ENCODE peak calls at places on chromosome 19, in four cellular contexts. H is lower lobe of right lung, T is progenitor cell of endocrine pancreas, Z is IMR-90. J is an unnamed sample.

GRCh38 chr19:16030964-16031871 is 45.1 kb upstream of the TPM4 start:
- DNase-seq in Z (no peak), H (no peak), T (no peak), J (no peak)

GRCh38 chr19:2048959-2049740 is 1.9 kb downstream of the MKNK2 start:
- DNase-seq in Z (no peak), H (peak; percentile 45), T (no peak), J (no peak)

GRCh38 chr19:5125376-5125775 is 156.5 kb downstream of the KDM4B start:
- DNase-seq in Z (no peak), H (no peak), T (no peak), J (no peak)

GRCh38 chr19:19206938-19207337 is 3.7 kb upstream of the NR2C2AP start:
- DNase-seq in Z (no peak), H (no peak), T (no peak), J (no peak)

GRCh38 chr19:5407356-5407755 is 47.9 kb upstream of the ZNRF4 start:
- DNase-seq in T (no peak), Z (peak; percentile 17), H (no peak), J (no peak)

GRCh38 chr19:20179946-20180345 is 12.9 kb downstream of the ZNF486 start:
- DNase-seq in T (no peak), Z (no peak), H (no peak), J (no peak)

GRCh38 chr19:9309974-9310446 is 372 bp upstream of the ZNF699 start:
- DNase-seq in T (peak; percentile 76), Z (peak; percentile 84), H (peak; percentile 94), J (peak; percentile 90)

GRCh38 chr19:3699071-3699740 is 1.1 kb downstream of the PIP5K1C start:
- DNase-seq in H (peak; percentile 74), T (no peak), Z (peak; percentile 34), J (peak; percentile 79)

GRCh38 chr19:46890423-46891170 is 29.8 kb downstream of the ARHGAP35 start:
- DNase-seq in T (no peak), H (no peak), Z (peak; percentile 92), J (no peak)

GRCh38 chr19:23769691-23770468 is 11.2 kb upstream of the ZNF681 start:
- DNase-seq in Z (no peak), H (no peak), T (no peak), J (no peak)

GRCh38 chr19:19677579-19677978 is 8.9 kb downstream of the ZNF101 start:
- DNase-seq in Z (no peak), T (no peak), H (no peak), J (no peak)

GRCh38 chr19:43767316-43767715 is 12.6 kb upstream of the SMG9 start:
- DNase-seq in Z (no peak), T (no peak), H (no peak), J (no peak)

GRCh38 chr19:1262687-1263123 is 6.4 kb upstream of the CIRBP start:
- DNase-seq in H (no peak), Z (no peak), T (no peak), J (no peak)

GRCh38 chr19:19747357-19748220 is 14.7 kb upstream of the ZNF14 start:
- DNase-seq in H (no peak), Z (no peak), T (no peak), J (no peak)

GRCh38 chr19:51131780-51132680 is 7.3 kb downstream of the SIGLEC9 start:
- DNase-seq in T (no peak), H (peak; percentile 77), Z (peak; percentile 38), J (peak; percentile 76)
- TF ChIP-seq CTCF in T (no peak), H (no peak), Z (no peak), J (peak; percentile 34)

DNA sequence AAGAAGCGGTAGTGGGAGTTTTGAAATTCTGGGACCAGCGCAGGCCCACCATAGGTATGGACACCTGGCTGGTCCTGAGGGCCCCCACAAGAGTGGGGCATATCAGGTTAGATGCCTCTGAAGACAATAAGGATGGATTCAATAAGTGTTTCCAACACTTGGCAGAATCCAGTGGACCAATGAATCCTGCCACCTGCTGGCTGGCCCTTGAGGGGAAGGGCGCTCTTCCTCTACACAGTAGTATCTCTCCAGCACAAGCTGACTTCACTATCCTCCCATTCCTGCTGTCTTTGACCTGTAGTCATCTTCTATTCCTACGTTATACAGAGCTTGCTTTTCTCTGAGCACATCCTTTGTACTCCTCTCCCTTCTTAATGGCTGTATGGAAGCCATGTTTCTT is 199.7 kb upstream of the TSHZ3 start:
- DNase-seq in Z (peak; percentile 44), T (no peak), H (no peak), J (no peak)
- TF ChIP-seq CTCF in Z (peak; percentile 65), T (peak; percentile 56), H (peak; percentile 33), J (no peak)

DNA sequence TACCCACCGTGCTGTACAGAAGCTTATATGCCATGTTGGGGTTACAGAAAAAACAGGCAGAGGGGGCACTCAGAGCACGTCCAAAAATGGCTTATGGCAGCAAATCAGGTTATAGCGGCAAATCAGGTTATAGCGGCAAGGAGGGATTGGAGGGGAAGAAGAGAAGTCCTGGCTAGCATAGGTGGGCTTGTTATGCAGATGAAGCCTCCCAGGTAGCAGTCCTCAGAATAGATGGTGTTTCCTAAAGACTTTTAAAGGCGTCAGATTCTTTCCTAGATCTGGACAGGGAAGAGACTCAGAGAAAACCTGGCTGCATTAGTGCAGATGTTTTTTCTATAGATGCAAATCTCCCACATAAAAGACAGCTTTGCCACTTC is 19.8 kb upstream of the PLEKHF1 start:
- DNase-seq in T (no peak), H (no peak), Z (no peak), J (no peak)
- TF ChIP-seq CTCF in T (no peak), H (no peak), Z (no peak), J (no peak)

GRCh38 chr19:45687599-45687998 is 4.2 kb downstream of the SNRPD2 start:
- DNase-seq in H (no peak), Z (no peak), T (no peak), J (no peak)
- TF ChIP-seq CTCF in H (no peak), Z (no peak), T (no peak), J (no peak)

DNA sequence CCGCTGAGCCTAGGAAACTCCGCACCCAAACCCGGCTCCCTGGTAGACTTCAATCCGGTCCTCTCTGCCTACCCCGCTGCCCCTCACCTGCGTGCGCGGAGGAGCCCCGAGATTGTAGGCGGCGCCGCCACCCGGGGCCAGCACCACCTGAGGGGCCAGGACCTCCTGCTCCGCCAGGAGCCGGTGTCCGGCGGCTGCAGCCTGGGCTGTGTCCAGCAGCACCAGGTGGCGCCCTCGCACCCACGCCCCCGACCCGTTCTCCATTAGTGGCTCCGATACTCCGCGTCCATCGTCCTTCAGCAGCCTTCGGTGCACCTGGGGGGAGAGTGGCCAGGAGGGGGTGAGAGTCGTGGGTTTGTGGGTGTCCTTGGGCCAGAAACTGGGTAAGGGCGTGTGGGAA is 18.5 kb downstream of the MAN2B1 start:
- DNase-seq in T (no peak), H (no peak), Z (no peak), J (no peak)
- TF ChIP-seq CTCF in T (no peak), H (peak; percentile 15), Z (no peak), J (peak; percentile 29)

DNA sequence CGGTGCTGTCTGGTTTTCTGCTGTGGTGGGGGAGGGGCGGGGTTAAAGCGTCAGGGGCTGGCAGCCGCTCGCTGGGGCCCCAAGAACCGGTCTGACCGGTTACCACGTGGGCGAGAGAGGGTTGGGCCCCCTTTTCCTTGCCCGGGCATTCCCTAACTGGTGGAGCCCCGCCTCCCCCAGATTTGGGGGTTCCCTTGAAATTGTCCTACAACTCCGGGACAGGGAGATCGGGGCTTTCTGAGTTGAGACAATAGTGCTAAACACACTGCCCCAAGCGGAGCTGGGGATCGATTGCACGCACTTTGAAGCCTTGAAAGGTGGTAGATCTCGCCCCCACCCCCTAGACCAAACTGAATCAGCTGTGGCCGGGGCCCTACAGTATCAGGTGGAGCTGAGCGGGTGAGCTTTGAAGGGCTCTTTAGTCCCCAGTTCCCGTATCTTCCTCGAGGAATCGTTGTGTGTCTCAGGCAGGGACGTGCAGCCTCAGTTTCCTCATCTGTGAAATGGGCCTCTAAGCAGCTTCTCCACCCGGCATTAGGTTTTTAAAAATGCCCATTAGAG is 4.8 kb downstream of the IER2 start:
- DNase-seq in T (peak; percentile 93), H (peak; percentile 89), Z (peak; percentile 65), J (peak; percentile 66)
- TF ChIP-seq CTCF in T (peak; percentile 30), H (peak; percentile 21), Z (peak; percentile 12), J (peak; percentile 24)

J was measured in CD14-positive monocyte.